ENCODE peak calls at places on chromosome 17, in ten cellular contexts. P is brain microvascular endothelial cell, A is fibroblast of lung, K is GM18507, I is glomerular endothelial cell, E is RWPE1, H is germinal center, U is heart left ventricle, F is HS-5, X is stomach. S is an unnamed sample.

GRCh38 chr17:76566988-76567431 is 18.6 kb downstream of the ST6GALNAC2 start:
- DNase-seq in X (no peak), F (no peak), A (no peak), H (no peak), E (no peak), K (no peak), I (no peak), U (no peak), P (no peak), S (peak; percentile 65)

GRCh38 chr17:2009737-2010136 is 15.4 kb downstream of the RTN4RL1 start:
- DNase-seq in U (no peak), F (no peak), P (no peak), E (no peak), X (no peak), H (no peak), A (no peak), I (no peak), K (no peak), S (no peak)

GRCh38 chr17:53227101-53227500 is 595.6 kb upstream of the KIF2B start:
- DNase-seq in X (no peak), I (no peak), H (no peak), U (no peak), F (no peak), K (no peak), A (no peak), P (no peak), E (peak; percentile 1), S (no peak)

GRCh38 chr17:35968520-35969054 is 12.7 kb downstream of the CCL16 start:
- DNase-seq in E (no peak), A (no peak), K (no peak), P (no peak), H (no peak), F (no peak), X (no peak), I (no peak), U (no peak), S (no peak)

GRCh38 chr17:36629252-36629847 is 28.0 kb downstream of the MRM1 start:
- DNase-seq in F (peak; percentile 22), H (peak; percentile 77), P (peak; percentile 72), U (peak; percentile 66), K (peak; percentile 69), X (peak; percentile 79), I (peak; percentile 18), A (peak; percentile 65), E (peak; percentile 72), S (peak; percentile 98)

GRCh38 chr17:76078859-76079576 is at the start of gene ZACN:
- DNase-seq in X (no peak), I (no peak), E (no peak), F (no peak), P (no peak), A (no peak), K (no peak), U (no peak), H (no peak), S (no peak)

GRCh38 chr17:65278050-65278819 is 141.1 kb downstream of the RGS9 start:
- DNase-seq in H (peak; percentile 16), F (no peak), I (no peak), A (peak; percentile 54), E (peak; percentile 56), X (peak; percentile 63), U (peak; percentile 17), P (peak; percentile 78), K (no peak), S (peak; percentile 96)

GRCh38 chr17:58534901-58535421 is 20.5 kb upstream of the MTMR4 start:
- DNase-seq in I (no peak), F (peak; percentile 69), U (no peak), H (no peak), P (peak; percentile 53), K (no peak), E (peak; percentile 81), A (peak; percentile 51), X (no peak), S (no peak)

GRCh38 chr17:17313350-17313991 is 10.3 kb downstream of the NT5M start:
- DNase-seq in X (peak; percentile 70), A (no peak), F (no peak), I (no peak), K (no peak), E (peak; percentile 77), U (no peak), P (no peak), H (peak; percentile 79), S (peak; percentile 95)

GRCh38 chr17:47959825-47960655 is 2.4 kb upstream of the PRR15L start:
- DNase-seq in K (no peak), F (no peak), A (no peak), I (no peak), U (no peak), E (no peak), X (peak; percentile 78), P (no peak), H (no peak), S (peak; percentile 45)

GRCh38 chr17:41521574-41522261 is 3.0 kb upstream of the KRT15 start:
- DNase-seq in I (peak; percentile 47), A (peak; percentile 56), F (peak; percentile 71), K (no peak), U (no peak), H (no peak), P (peak; percentile 87), E (peak; percentile 77), X (peak; percentile 51), S (peak; percentile 86)

GRCh38 chr17:44077595-44077909 is 7.0 kb downstream of the G6PC3 start:
- DNase-seq in F (no peak), I (no peak), K (no peak), A (no peak), P (no peak), H (no peak), U (no peak), E (no peak), X (no peak), S (peak; percentile 46)

GRCh38 chr17:49691086-49691676 is 13.3 kb upstream of the SPOP start:
- DNase-seq in A (no peak), H (no peak), X (no peak), K (no peak), U (peak; percentile 67), I (no peak), P (peak; percentile 75), E (no peak), F (no peak), S (no peak)

GRCh38 chr17:40065041-40065770 is 2.4 kb downstream of the THRA start:
- DNase-seq in X (no peak), H (no peak), K (no peak), E (no peak), F (no peak), A (peak; percentile 53), P (peak; percentile 33), I (no peak), U (no peak), S (peak; percentile 71)

GRCh38 chr17:80855968-80856862 is 135.4 kb upstream of the CHMP6 start:
- DNase-seq in X (peak; percentile 50), F (peak; percentile 96), H (no peak), E (peak; percentile 89), U (no peak), A (peak; percentile 97), K (peak; percentile 73), P (peak; percentile 99), I (peak; percentile 77), S (peak; percentile 50)

GRCh38 chr17:1912146-1912545 is 82.3 kb downstream of the RPA1 start:
- DNase-seq in I (no peak), A (no peak), F (no peak), P (no peak), X (no peak), K (no peak), U (no peak), E (no peak), H (no peak), S (no peak)

GRCh38 chr17:66677201-66677981 is 157.5 kb upstream of the CACNG5 start:
- DNase-seq in P (peak; percentile 69), I (no peak), A (peak; percentile 78), F (peak; percentile 75), X (no peak), E (peak; percentile 78), H (no peak), K (no peak), U (no peak), S (peak; percentile 18)

GRCh38 chr17:74682028-74682427 is 30.7 kb downstream of the CD300LF start:
- DNase-seq in U (no peak), K (no peak), E (no peak), H (no peak), I (no peak), A (no peak), X (no peak), P (no peak), F (no peak), S (no peak)

GRCh38 chr17:81537343-81537855 is 9.2 kb downstream of the FSCN2 start:
- DNase-seq in E (no peak), X (peak; percentile 73), H (peak; percentile 64), F (no peak), U (no peak), K (no peak), I (no peak), A (no peak), P (no peak), S (peak; percentile 95)

GRCh38 chr17:17232303-17232621 is 4.7 kb downstream of the FLCN start:
- DNase-seq in U (no peak), K (no peak), P (no peak), E (no peak), X (no peak), I (no peak), A (no peak), H (no peak), F (no peak), S (no peak)

GRCh38 chr17:78497115-78497540 is 80.1 kb downstream of the DNAH17 start:
- DNase-seq in K (peak; percentile 61), X (peak; percentile 70), E (peak; percentile 83), P (peak; percentile 73), F (peak; percentile 28), U (peak; percentile 78), A (peak; percentile 73), H (peak; percentile 64), I (peak; percentile 39), S (peak; percentile 95)

GRCh38 chr17:73422121-73422520 is 110.3 kb upstream of the CDC42EP4 start:
- DNase-seq in P (no peak), E (no peak), H (no peak), A (no peak), I (no peak), F (no peak), X (no peak), U (no peak), K (no peak), S (no peak)

GRCh38 chr17:57442914-57443571 is 186.7 kb downstream of the MSI2 start:
- DNase-seq in P (no peak), X (peak; percentile 36), K (no peak), F (no peak), H (peak; percentile 44), E (peak; percentile 60), A (peak; percentile 21), I (no peak), U (peak; percentile 43), S (no peak)

GRCh38 chr17:81095608-81095888 is 60.6 kb downstream of the BAIAP2 start:
- DNase-seq in U (no peak), A (no peak), I (no peak), F (no peak), H (no peak), E (no peak), X (no peak), P (no peak), K (no peak), S (no peak)